ENCODE peak calls at places on chromosomes 1 and 21, in ten cellular contexts. Y is CD8-positive, alpha-beta T cell; J is fibroblast of mammary gland; A is type B pancreatic cell; G is GM23338; P is activated B cell treated with CpG ODN at 0.5 μM for 24 hours; I is Calu3; O is foreskin fibroblast; Q is epithelial cell of esophagus; T is OCI-LY7. C is an unnamed sample.
A peak's percentile ranks its signal among the peaks of the same experiment; 100 is the strongest.

GRCh38 chr1:25806418-25806817 is 6.4 kb downstream of the SELENON start:
- DNase-seq in Y (no peak), I (no peak), G (no peak), O (peak; percentile 78), T (no peak), P (no peak), J (peak; percentile 88), Q (no peak), A (no peak), C (no peak)

GRCh38 chr1:5684791-5685190 is 307.4 kb downstream of the NPHP4 start:
- DNase-seq in J (no peak), Y (no peak), Q (no peak), A (no peak), T (no peak), G (no peak), O (no peak), I (no peak), P (no peak), C (no peak)

GRCh38 chr21:41750051-41750450 is 16.8 kb downstream of the RIPK4 start:
- DNase-seq in J (no peak), A (no peak), Q (no peak), Y (no peak), T (no peak), G (no peak), O (peak; percentile 24), I (no peak), P (no peak), C (no peak)

GRCh38 chr21:33650929-33651505 is 8.7 kb downstream of the ITSN1 start:
- DNase-seq in I (no peak), O (no peak), G (peak; percentile 39), A (no peak), Q (no peak), T (no peak), P (no peak), Y (no peak), J (no peak), C (no peak)

GRCh38 chr1:19452221-19452663 is 33.1 kb downstream of the CAPZB start:
- DNase-seq in P (no peak), G (no peak), J (peak; percentile 97), Y (no peak), O (peak; percentile 98), I (no peak), Q (no peak), A (no peak), T (no peak), C (no peak)

GRCh38 chr1:2229032-2229920 is 1.2 kb downstream of the SKI start:
- DNase-seq in P (peak; percentile 55), Y (peak; percentile 62), J (peak; percentile 58), Q (peak; percentile 52), A (peak; percentile 72), T (peak; percentile 67), O (peak; percentile 81), I (peak; percentile 41), G (peak; percentile 62), C (peak; percentile 52)

GRCh38 chr1:2472109-2472508 is 4.0 kb upstream of the PLCH2 start:
- DNase-seq in Q (no peak), A (no peak), J (no peak), G (no peak), O (no peak), Y (no peak), P (no peak), T (no peak), I (no peak), C (no peak)

GRCh38 chr1:7620196-7620595 is 150.9 kb upstream of the VAMP3 start:
- DNase-seq in P (no peak), A (no peak), Q (no peak), G (no peak), J (no peak), T (no peak), I (no peak), Y (no peak), O (no peak), C (no peak)

DNA sequence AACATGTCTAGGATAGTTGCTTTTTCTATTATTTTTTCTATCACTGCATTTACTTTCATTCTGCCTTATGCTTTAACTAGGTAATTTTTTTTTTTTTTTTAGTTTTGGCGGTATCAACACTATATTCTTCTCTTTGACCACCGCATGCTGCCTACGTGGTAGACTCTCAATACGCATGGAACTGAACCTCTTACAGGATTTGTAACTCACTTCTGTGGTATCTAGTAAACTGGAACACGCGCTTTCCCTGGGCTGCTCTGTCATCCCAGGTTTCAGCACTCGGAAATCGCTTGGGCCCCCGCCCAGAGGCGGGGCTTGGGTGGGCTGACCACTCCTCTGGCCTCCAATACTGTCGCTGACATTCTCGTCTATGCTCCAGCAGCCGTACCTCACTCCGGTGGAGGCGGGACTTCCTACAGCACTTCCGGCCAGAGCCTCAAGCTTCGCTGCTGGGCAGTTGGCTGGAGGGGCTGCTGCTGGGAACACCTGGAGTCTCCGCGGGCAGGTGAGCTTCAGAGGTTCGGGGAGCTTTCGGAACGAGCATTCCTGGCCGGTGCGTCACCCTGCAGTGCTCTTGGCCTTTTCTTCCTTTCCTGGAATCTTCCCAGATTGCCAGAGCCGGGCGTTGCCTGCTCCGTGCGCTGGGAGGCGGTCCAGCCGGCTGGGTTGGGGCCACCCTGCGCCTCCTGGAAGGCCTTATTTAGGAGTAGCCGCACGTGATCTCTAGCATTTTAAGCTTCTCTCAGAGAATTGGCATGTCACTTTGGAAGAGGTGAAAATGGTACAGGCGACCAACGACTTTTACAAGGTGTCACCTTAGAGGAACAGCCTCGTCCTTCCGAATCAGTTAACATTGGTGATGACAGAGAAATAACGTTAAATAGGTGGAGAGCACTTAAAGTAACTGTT is at the start of gene TBCE:
- DNase-seq in T (peak; percentile 95), O (peak; percentile 99), G (peak; percentile 100), I (peak; percentile 99), Q (peak; percentile 99), J (peak; percentile 97), Y (peak; percentile 85), A (peak; percentile 93), P (peak; percentile 80), C (peak; percentile 89)
- TF ChIP-seq CTCF in T (no peak), O (no peak), G (no peak), I (no peak), Q (peak; percentile 36), J (peak; percentile 11), Y (no peak), A (peak; percentile 33), P (no peak), C (no peak)

GRCh38 chr1:164771568-164772350 is 212.8 kb downstream of the PBX1 start:
- DNase-seq in T (no peak), P (no peak), I (peak; percentile 78), O (peak; percentile 82), G (peak; percentile 70), A (no peak), Y (no peak), Q (peak; percentile 88), J (peak; percentile 81), C (no peak)

GRCh38 chr1:164774819-164775654 is 216.1 kb downstream of the PBX1 start:
- DNase-seq in O (no peak), A (no peak), G (no peak), J (no peak), T (no peak), P (no peak), Y (peak; percentile 11), Q (no peak), I (no peak), C (no peak)

GRCh38 chr1:164772635-164773034 is 213.7 kb downstream of the PBX1 start:
- DNase-seq in I (peak; percentile 74), T (no peak), G (no peak), J (peak; percentile 97), Y (no peak), O (peak; percentile 97), Q (peak; percentile 98), P (no peak), A (no peak), C (no peak)

GRCh38 chr1:164773146-164773545 is 214.2 kb downstream of the PBX1 start:
- DNase-seq in P (no peak), I (no peak), Q (no peak), G (no peak), Y (no peak), A (no peak), J (no peak), T (no peak), O (no peak), C (no peak)

DNA sequence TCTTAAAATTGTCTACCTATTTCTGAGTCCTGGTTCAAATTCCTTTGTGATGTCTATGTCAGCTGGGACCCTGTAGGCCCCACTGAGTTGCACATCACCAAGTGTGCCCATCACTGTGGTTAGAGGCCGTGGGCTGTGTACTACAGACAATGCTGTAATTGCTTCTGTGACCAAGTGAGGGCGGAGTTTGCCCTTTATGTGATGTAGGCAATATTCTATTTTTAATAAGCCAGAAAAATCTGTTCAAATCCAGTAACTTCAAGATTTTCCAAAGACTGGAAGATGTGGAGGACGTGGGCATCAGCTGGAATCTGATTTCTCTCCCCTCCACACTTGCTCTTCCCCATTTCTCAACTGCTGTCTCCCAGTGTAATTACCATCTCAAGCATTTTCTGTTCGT is 215.4 kb downstream of the PBX1 start:
- DNase-seq in G (no peak), A (no peak), J (peak; percentile 30), Q (no peak), I (no peak), P (no peak), O (no peak), T (no peak), Y (no peak), C (no peak)
- TF ChIP-seq CTCF in G (peak; percentile 55), A (no peak), J (peak; percentile 14), Q (no peak), I (no peak), P (no peak), O (no peak), T (peak; percentile 38), Y (no peak), C (no peak)

DNA sequence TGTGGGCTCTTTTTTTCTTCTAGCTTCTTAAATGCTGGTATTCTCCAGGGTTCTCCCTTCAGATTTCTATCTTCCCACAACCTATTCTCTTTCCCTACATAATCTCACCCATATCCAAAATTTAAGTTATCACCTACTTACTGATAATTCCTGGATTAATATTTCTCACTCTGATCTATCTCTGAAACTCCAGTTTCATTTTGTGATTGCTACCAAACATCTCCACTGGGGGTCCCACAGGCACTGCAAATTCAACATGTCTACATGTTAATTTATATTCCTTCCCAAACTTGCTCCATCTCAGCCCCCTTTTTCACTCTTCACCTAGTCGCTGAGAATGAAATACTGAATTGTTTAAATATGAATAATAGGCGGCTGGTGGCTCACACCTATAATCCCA is 9.9 kb upstream of the C1orf141 start:
- DNase-seq in G (no peak), O (no peak), P (no peak), A (no peak), I (no peak), Q (peak; percentile 10), J (no peak), T (peak; percentile 17), Y (peak; percentile 37), C (no peak)
- TF ChIP-seq CTCF in G (peak; percentile 42), O (peak; percentile 44), P (no peak), A (peak; percentile 62), I (no peak), Q (no peak), J (peak; percentile 45), T (peak; percentile 74), Y (peak; percentile 83), C (no peak)

GRCh38 chr1:240598602-240599001 is 13.4 kb downstream of the GREM2 start:
- DNase-seq in O (no peak), A (no peak), J (no peak), P (no peak), I (no peak), T (no peak), Q (no peak), G (no peak), Y (no peak), C (no peak)

GRCh38 chr1:240599299-240599698 is 12.7 kb downstream of the GREM2 start:
- DNase-seq in T (no peak), Y (no peak), I (no peak), G (no peak), J (no peak), A (no peak), P (no peak), Q (no peak), O (no peak), C (no peak)

GRCh38 chr1:240599830-240600229 is 12.1 kb downstream of the GREM2 start:
- DNase-seq in Y (no peak), Q (no peak), O (no peak), J (no peak), A (no peak), T (no peak), G (no peak), I (no peak), P (no peak), C (no peak)

GRCh38 chr1:240598201-240598600 is 13.8 kb downstream of the GREM2 start:
- DNase-seq in I (no peak), T (no peak), Y (no peak), J (no peak), G (no peak), P (no peak), Q (no peak), O (peak; percentile 27), A (no peak), C (no peak)

DNA sequence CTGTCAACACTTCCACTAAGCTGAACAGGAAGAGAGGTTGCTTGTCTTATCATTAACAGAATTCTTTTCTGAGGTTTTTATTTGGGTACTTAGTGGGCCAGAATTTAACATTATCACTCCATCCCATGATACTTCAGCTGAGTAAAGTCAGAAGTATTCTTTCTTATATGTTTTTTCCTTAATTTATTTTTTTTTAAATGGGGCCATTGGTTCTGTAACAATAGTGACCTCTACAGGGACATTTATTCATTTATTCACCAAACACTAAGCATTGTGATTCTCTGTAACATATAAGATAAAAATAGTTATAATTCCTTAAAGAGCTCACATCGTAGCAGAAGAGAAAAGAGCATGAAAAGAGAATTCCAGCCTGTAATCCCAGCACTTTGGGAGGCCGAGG is 9.8 kb downstream of the GREM2 start:
- DNase-seq in T (no peak), Q (no peak), I (no peak), O (peak; percentile 48), G (no peak), A (no peak), J (peak; percentile 36), Y (no peak), P (no peak), C (no peak)
- TF ChIP-seq CTCF in T (peak; percentile 27), Q (no peak), I (no peak), O (peak; percentile 5), G (peak; percentile 23), A (no peak), J (peak; percentile 15), Y (no peak), P (no peak), C (no peak)